ENCODE peak calls at places on chromosomes 6 and 20, in eight cellular contexts. One of them, this sample, is unnamed.

GRCh38 chr20:9460518-9460917 is 53.9 kb upstream of the LAMP5 start:
- DNase-seq in left lung: no peak
- DNase-seq in left ventricle myocardium inferior: no peak
- DNase-seq in lower lobe of right lung: no peak
- DNase-seq in CD4-positive, alpha-beta T cell: no peak
- DNase-seq in ovary: no peak
- DNase-seq in GM23248: peak
- DNase-seq in PC-3: peak
- DNase-seq in this sample: no peak

GRCh38 chr6:21264288-21264818 is 329.2 kb upstream of the SOX4 start:
- DNase-seq in left lung: no peak
- DNase-seq in left ventricle myocardium inferior: no peak
- DNase-seq in lower lobe of right lung: no peak
- DNase-seq in CD4-positive, alpha-beta T cell: no peak
- DNase-seq in ovary: no peak
- DNase-seq in GM23248: no peak
- DNase-seq in PC-3: peak
- DNase-seq in this sample: no peak

GRCh38 chr6:32244946-32245398 is 21.1 kb upstream of the NOTCH4 start:
- DNase-seq in left lung: peak
- DNase-seq in left ventricle myocardium inferior: peak
- DNase-seq in lower lobe of right lung: peak
- DNase-seq in CD4-positive, alpha-beta T cell: peak
- DNase-seq in ovary: peak
- DNase-seq in GM23248: peak
- DNase-seq in PC-3: peak
- DNase-seq in this sample: peak

GRCh38 chr20:10314198-10314597 is 95.6 kb downstream of the SNAP25 start:
- DNase-seq in left lung: no peak
- DNase-seq in left ventricle myocardium inferior: no peak
- DNase-seq in lower lobe of right lung: no peak
- DNase-seq in CD4-positive, alpha-beta T cell: no peak
- DNase-seq in ovary: no peak
- DNase-seq in GM23248: peak
- DNase-seq in PC-3: no peak
- DNase-seq in this sample: no peak

GRCh38 chr6:154791561-154792317 is 58.5 kb downstream of the SCAF8 start:
- DNase-seq in left lung: no peak
- DNase-seq in left ventricle myocardium inferior: no peak
- DNase-seq in lower lobe of right lung: no peak
- DNase-seq in CD4-positive, alpha-beta T cell: no peak
- DNase-seq in ovary: no peak
- DNase-seq in GM23248: peak
- DNase-seq in PC-3: peak
- DNase-seq in this sample: no peak

GRCh38 chr6:157056275-157056674 is 267.0 kb downstream of the TMEM242 start:
- DNase-seq in left lung: no peak
- DNase-seq in left ventricle myocardium inferior: no peak
- DNase-seq in lower lobe of right lung: no peak
- DNase-seq in CD4-positive, alpha-beta T cell: no peak
- DNase-seq in ovary: no peak
- DNase-seq in GM23248: no peak
- DNase-seq in PC-3: no peak
- DNase-seq in this sample: no peak

GRCh38 chr20:36969478-36970186 is 18.1 kb upstream of the SAMHD1 start:
- DNase-seq in left lung: no peak
- DNase-seq in left ventricle myocardium inferior: no peak
- DNase-seq in lower lobe of right lung: no peak
- DNase-seq in CD4-positive, alpha-beta T cell: no peak
- DNase-seq in ovary: no peak
- DNase-seq in GM23248: no peak
- DNase-seq in PC-3: no peak
- DNase-seq in this sample: no peak

GRCh38 chr6:83511901-83512681 is at the start of gene PRSS35:
- DNase-seq in left lung: peak
- DNase-seq in left ventricle myocardium inferior: peak
- DNase-seq in lower lobe of right lung: peak
- DNase-seq in CD4-positive, alpha-beta T cell: no peak
- DNase-seq in ovary: peak
- DNase-seq in GM23248: peak
- DNase-seq in PC-3: peak
- DNase-seq in this sample: peak

GRCh38 chr6:46793138-46793537 is at the start of gene MEP1A:
- DNase-seq in left lung: no peak
- DNase-seq in left ventricle myocardium inferior: no peak
- DNase-seq in lower lobe of right lung: no peak
- DNase-seq in CD4-positive, alpha-beta T cell: no peak
- DNase-seq in ovary: no peak
- DNase-seq in GM23248: no peak
- DNase-seq in PC-3: no peak
- DNase-seq in this sample: no peak

GRCh38 chr6:107866606-107867301 is 42.6 kb upstream of the SCML4 start:
- DNase-seq in left lung: no peak
- DNase-seq in left ventricle myocardium inferior: no peak
- DNase-seq in lower lobe of right lung: no peak
- DNase-seq in CD4-positive, alpha-beta T cell: no peak
- DNase-seq in ovary: no peak
- DNase-seq in GM23248: peak
- DNase-seq in PC-3: peak
- DNase-seq in this sample: no peak

GRCh38 chr20:49132995-49133451 is 55.1 kb downstream of the STAU1 start:
- DNase-seq in left lung: no peak
- DNase-seq in left ventricle myocardium inferior: no peak
- DNase-seq in lower lobe of right lung: no peak
- DNase-seq in CD4-positive, alpha-beta T cell: no peak
- DNase-seq in ovary: peak
- DNase-seq in GM23248: peak
- DNase-seq in PC-3: peak
- DNase-seq in this sample: no peak

GRCh38 chr6:152701863-152702401 is 4.2 kb downstream of the MYCT1 start:
- DNase-seq in left lung: no peak
- DNase-seq in left ventricle myocardium inferior: no peak
- DNase-seq in lower lobe of right lung: no peak
- DNase-seq in CD4-positive, alpha-beta T cell: no peak
- DNase-seq in ovary: no peak
- DNase-seq in GM23248: no peak
- DNase-seq in PC-3: no peak
- DNase-seq in this sample: no peak

GRCh38 chr6:43773050-43773956 is 3.3 kb downstream of the VEGFA start:
- DNase-seq in left lung: no peak
- DNase-seq in left ventricle myocardium inferior: peak
- DNase-seq in lower lobe of right lung: peak
- DNase-seq in CD4-positive, alpha-beta T cell: peak
- DNase-seq in ovary: peak
- DNase-seq in GM23248: peak
- DNase-seq in PC-3: peak
- DNase-seq in this sample: no peak

GRCh38 chr20:61912665-61913422 is 152.8 kb downstream of the TAF4 start:
- DNase-seq in left lung: peak
- DNase-seq in left ventricle myocardium inferior: no peak
- DNase-seq in lower lobe of right lung: peak
- DNase-seq in CD4-positive, alpha-beta T cell: no peak
- DNase-seq in ovary: no peak
- DNase-seq in GM23248: no peak
- DNase-seq in PC-3: no peak
- DNase-seq in this sample: no peak

GRCh38 chr6:105458552-105458951 is 55.7 kb upstream of the PREP start:
- DNase-seq in left lung: no peak
- DNase-seq in left ventricle myocardium inferior: no peak
- DNase-seq in lower lobe of right lung: no peak
- DNase-seq in CD4-positive, alpha-beta T cell: no peak
- DNase-seq in ovary: no peak
- DNase-seq in GM23248: no peak
- DNase-seq in PC-3: no peak
- DNase-seq in this sample: no peak

GRCh38 chr6:169752074-169752623 is 727 bp downstream of the ERMARD start:
- DNase-seq in left lung: no peak
- DNase-seq in left ventricle myocardium inferior: no peak
- DNase-seq in lower lobe of right lung: no peak
- DNase-seq in CD4-positive, alpha-beta T cell: no peak
- DNase-seq in ovary: no peak
- DNase-seq in GM23248: peak
- DNase-seq in PC-3: no peak
- DNase-seq in this sample: no peak

GRCh38 chr20:31560094-31560899 is 44.8 kb upstream of the ID1 start:
- DNase-seq in left lung: peak
- DNase-seq in left ventricle myocardium inferior: peak
- DNase-seq in lower lobe of right lung: peak
- DNase-seq in CD4-positive, alpha-beta T cell: peak
- DNase-seq in ovary: no peak
- DNase-seq in GM23248: peak
- DNase-seq in PC-3: peak
- DNase-seq in this sample: peak

GRCh38 chr20:63058696-63059335 is 52.1 kb upstream of the BHLHE23 start:
- DNase-seq in left lung: peak
- DNase-seq in left ventricle myocardium inferior: peak
- DNase-seq in lower lobe of right lung: peak
- DNase-seq in CD4-positive, alpha-beta T cell: no peak
- DNase-seq in ovary: no peak
- DNase-seq in GM23248: no peak
- DNase-seq in PC-3: no peak
- DNase-seq in this sample: no peak

GRCh38 chr20:36481380-36482043 is 59.8 kb upstream of the MYL9 start:
- DNase-seq in left lung: no peak
- DNase-seq in left ventricle myocardium inferior: no peak
- DNase-seq in lower lobe of right lung: peak
- DNase-seq in CD4-positive, alpha-beta T cell: no peak
- DNase-seq in ovary: no peak
- DNase-seq in GM23248: peak
- DNase-seq in PC-3: no peak
- DNase-seq in this sample: no peak

GRCh38 chr6:18545726-18546125 is 158.6 kb downstream of the RNF144B start:
- DNase-seq in left lung: no peak
- DNase-seq in left ventricle myocardium inferior: no peak
- DNase-seq in lower lobe of right lung: no peak
- DNase-seq in CD4-positive, alpha-beta T cell: no peak
- DNase-seq in ovary: no peak
- DNase-seq in GM23248: peak
- DNase-seq in PC-3: no peak
- DNase-seq in this sample: no peak

GRCh38 chr6:85419046-85419759 is 30.7 kb upstream of the NT5E start:
- DNase-seq in left lung: no peak
- DNase-seq in left ventricle myocardium inferior: no peak
- DNase-seq in lower lobe of right lung: no peak
- DNase-seq in CD4-positive, alpha-beta T cell: no peak
- DNase-seq in ovary: peak
- DNase-seq in GM23248: peak
- DNase-seq in PC-3: no peak
- DNase-seq in this sample: no peak

GRCh38 chr6:140344149-140344913 is 969.9 kb upstream of the CITED2 start:
- DNase-seq in left lung: no peak
- DNase-seq in left ventricle myocardium inferior: no peak
- DNase-seq in lower lobe of right lung: no peak
- DNase-seq in CD4-positive, alpha-beta T cell: no peak
- DNase-seq in ovary: no peak
- DNase-seq in GM23248: peak
- DNase-seq in PC-3: peak
- DNase-seq in this sample: no peak

GRCh38 chr20:19699132-19699971 is 58.7 kb upstream of the RIN2 start:
- DNase-seq in left lung: no peak
- DNase-seq in left ventricle myocardium inferior: no peak
- DNase-seq in lower lobe of right lung: no peak
- DNase-seq in CD4-positive, alpha-beta T cell: no peak
- DNase-seq in ovary: no peak
- DNase-seq in GM23248: peak
- DNase-seq in PC-3: peak
- DNase-seq in this sample: no peak

GRCh38 chr6:161169690-161170089 is 104.2 kb downstream of the AGPAT4 start:
- DNase-seq in left lung: no peak
- DNase-seq in left ventricle myocardium inferior: no peak
- DNase-seq in lower lobe of right lung: no peak
- DNase-seq in CD4-positive, alpha-beta T cell: no peak
- DNase-seq in ovary: peak
- DNase-seq in GM23248: peak
- DNase-seq in PC-3: no peak
- DNase-seq in this sample: no peak

GRCh38 chr6:109050012-109050411 is 44.6 kb downstream of the SESN1 start:
- DNase-seq in left lung: no peak
- DNase-seq in left ventricle myocardium inferior: no peak
- DNase-seq in lower lobe of right lung: no peak
- DNase-seq in CD4-positive, alpha-beta T cell: no peak
- DNase-seq in ovary: no peak
- DNase-seq in GM23248: no peak
- DNase-seq in PC-3: no peak
- DNase-seq in this sample: peak

GRCh38 chr6:137119196-137120104 is 54.0 kb downstream of the IL22RA2 start:
- DNase-seq in left lung: no peak
- DNase-seq in left ventricle myocardium inferior: no peak
- DNase-seq in lower lobe of right lung: no peak
- DNase-seq in CD4-positive, alpha-beta T cell: no peak
- DNase-seq in ovary: no peak
- DNase-seq in GM23248: no peak
- DNase-seq in PC-3: no peak
- DNase-seq in this sample: no peak

GRCh38 chr6:87755697-87756671 is 54.0 kb upstream of the AKIRIN2 start:
- DNase-seq in left lung: no peak
- DNase-seq in left ventricle myocardium inferior: no peak
- DNase-seq in lower lobe of right lung: no peak
- DNase-seq in CD4-positive, alpha-beta T cell: no peak
- DNase-seq in ovary: no peak
- DNase-seq in GM23248: peak
- DNase-seq in PC-3: no peak
- DNase-seq in this sample: no peak
- H3K27ac ChIP-seq in left lung: no peak
- H3K27ac ChIP-seq in left ventricle myocardium inferior: no peak
- H3K27ac ChIP-seq in lower lobe of right lung: no peak
- H3K27ac ChIP-seq in CD4-positive, alpha-beta T cell: no peak
- H3K27ac ChIP-seq in ovary: no peak
- H3K27ac ChIP-seq in GM23248: peak
- H3K27ac ChIP-seq in PC-3: no peak
- H3K27ac ChIP-seq in this sample: no peak

GRCh38 chr6:10759884-10760329 is 12.3 kb downstream of the TMEM14B start:
- DNase-seq in left lung: no peak
- DNase-seq in left ventricle myocardium inferior: no peak
- DNase-seq in lower lobe of right lung: no peak
- DNase-seq in CD4-positive, alpha-beta T cell: no peak
- DNase-seq in ovary: peak
- DNase-seq in GM23248: peak
- DNase-seq in PC-3: peak
- DNase-seq in this sample: peak
- H3K27ac ChIP-seq in left lung: no peak
- H3K27ac ChIP-seq in left ventricle myocardium inferior: peak
- H3K27ac ChIP-seq in lower lobe of right lung: no peak
- H3K27ac ChIP-seq in CD4-positive, alpha-beta T cell: no peak
- H3K27ac ChIP-seq in ovary: no peak
- H3K27ac ChIP-seq in GM23248: peak
- H3K27ac ChIP-seq in PC-3: peak
- H3K27ac ChIP-seq in this sample: no peak

GRCh38 chr6:1322206-1322605 is 10.3 kb downstream of the FOXQ1 start:
- DNase-seq in left lung: no peak
- DNase-seq in left ventricle myocardium inferior: no peak
- DNase-seq in lower lobe of right lung: no peak
- DNase-seq in CD4-positive, alpha-beta T cell: no peak
- DNase-seq in ovary: no peak
- DNase-seq in GM23248: no peak
- DNase-seq in PC-3: no peak
- DNase-seq in this sample: no peak
- H3K27ac ChIP-seq in left lung: no peak
- H3K27ac ChIP-seq in left ventricle myocardium inferior: no peak
- H3K27ac ChIP-seq in lower lobe of right lung: peak
- H3K27ac ChIP-seq in CD4-positive, alpha-beta T cell: no peak
- H3K27ac ChIP-seq in ovary: no peak
- H3K27ac ChIP-seq in GM23248: no peak
- H3K27ac ChIP-seq in PC-3: no peak
- H3K27ac ChIP-seq in this sample: no peak

GRCh38 chr6:52352239-52353008 is 9.5 kb upstream of the PAQR8 start:
- DNase-seq in left lung: no peak
- DNase-seq in left ventricle myocardium inferior: no peak
- DNase-seq in lower lobe of right lung: peak
- DNase-seq in CD4-positive, alpha-beta T cell: no peak
- DNase-seq in ovary: no peak
- DNase-seq in GM23248: peak
- DNase-seq in PC-3: peak
- DNase-seq in this sample: peak
- H3K27ac ChIP-seq in left lung: peak
- H3K27ac ChIP-seq in left ventricle myocardium inferior: no peak
- H3K27ac ChIP-seq in lower lobe of right lung: peak
- H3K27ac ChIP-seq in CD4-positive, alpha-beta T cell: no peak
- H3K27ac ChIP-seq in ovary: no peak
- H3K27ac ChIP-seq in GM23248: peak
- H3K27ac ChIP-seq in PC-3: peak
- H3K27ac ChIP-seq in this sample: no peak

This sample was measured in substantia nigra.